ENCODE peak calls at places on chromosomes 6 and 20, in five cellular contexts. M, I, S, P and J are unnamed samples.

GRCh38 chr6:13105139-13105538 is 223.2 kb downstream of the TBC1D7 start:
- DNase-seq in P (no peak), S (no peak), M (no peak), I (no peak), J (no peak)

GRCh38 chr6:18681828-18682503 is 294.8 kb downstream of the RNF144B start:
- DNase-seq in M (no peak), P (no peak), S (no peak), I (no peak), J (no peak)

GRCh38 chr6:7414811-7415210 is 25.2 kb downstream of the RIOK1 start:
- DNase-seq in M (no peak), S (no peak), P (peak), I (no peak), J (no peak)

GRCh38 chr6:112683106-112683505 is 336.0 kb downstream of the RFPL4B start:
- DNase-seq in S (no peak), I (no peak), M (no peak), P (no peak), J (no peak)

GRCh38 chr6:7914991-7915789 is 4.6 kb upstream of the TXNDC5 start:
- DNase-seq in P (peak), S (no peak), I (no peak), M (no peak), J (no peak)

GRCh38 chr6:105587349-105588115 is 184.7 kb upstream of the PREP start:
- DNase-seq in S (no peak), P (peak), I (no peak), M (no peak), J (no peak)

GRCh38 chr20:38730989-38731737 is 6.9 kb downstream of the SLC32A1 start:
- DNase-seq in I (peak), S (peak), M (peak), P (peak), J (peak)

GRCh38 chr20:60049601-60050000 is 91.4 kb downstream of the CDH26 start:
- DNase-seq in P (peak), M (no peak), I (no peak), S (no peak), J (no peak)

GRCh38 chr6:31834704-31835375 is 7.3 kb downstream of the HSPA1B start:
- DNase-seq in M (peak), P (no peak), S (peak), I (peak), J (peak)

GRCh38 chr6:143629104-143630080 is 48.4 kb upstream of the PHACTR2 start:
- DNase-seq in P (peak), S (no peak), I (no peak), M (no peak), J (no peak)

GRCh38 chr20:51480507-51481270 is 61.8 kb downstream of the NFATC2 start:
- DNase-seq in M (no peak), S (no peak), P (no peak), I (no peak), J (no peak)

GRCh38 chr6:90274481-90275030 is 22.1 kb downstream of the BACH2 start:
- DNase-seq in I (no peak), M (no peak), S (no peak), P (no peak), J (no peak)

GRCh38 chr20:53512076-53512475 is 81.6 kb downstream of the ZNF217 start:
- DNase-seq in I (no peak), S (no peak), M (no peak), P (no peak), J (no peak)

GRCh38 chr6:49110876-49111275 is 352.2 kb downstream of the MMUT start:
- DNase-seq in I (no peak), P (no peak), M (no peak), S (no peak), J (no peak)

GRCh38 chr6:31826793-31827285 is 699 bp upstream of the HSPA1B start:
- DNase-seq in M (peak), P (no peak), I (no peak), S (peak), J (peak)

GRCh38 chr6:116410945-116411623 is 40.3 kb downstream of the DSE start:
- DNase-seq in P (peak), I (no peak), M (no peak), S (no peak), J (no peak)

GRCh38 chr20:50580016-50580747 is 70.0 kb downstream of the PTPN1 start:
- DNase-seq in I (peak), S (peak), P (peak), M (peak), J (peak)

GRCh38 chr20:48635791-48636267 is 192.0 kb downstream of the PREX1 start:
- DNase-seq in I (peak), S (peak), M (peak), P (peak), J (peak)

GRCh38 chr6:90386796-90387390 is 90.2 kb upstream of the BACH2 start:
- DNase-seq in P (no peak), I (no peak), M (no peak), S (no peak), J (no peak)

GRCh38 chr6:158648682-158649131 is 1.1 kb upstream of the SYTL3 start:
- DNase-seq in S (no peak), I (no peak), M (no peak), P (peak), J (no peak)

GRCh38 chr6:42338573-42339218 is 113.0 kb downstream of the TRERF1 start:
- DNase-seq in S (peak), I (peak), M (no peak), P (peak), J (no peak)

GRCh38 chr20:61317966-61318520 is 66.0 kb downstream of the CDH4 start:
- DNase-seq in M (no peak), S (no peak), P (no peak), I (no peak), J (no peak)

GRCh38 chr6:33882154-33882553 is 78.4 kb upstream of the MLN start:
- DNase-seq in M (no peak), P (peak), I (no peak), S (no peak), J (no peak)

GRCh38 chr6:52317841-52318581 is 33.5 kb upstream of the MCM3 start:
- DNase-seq in S (peak), M (no peak), P (peak), I (no peak), J (no peak)

GRCh38 chr6:149449054-149449453 is 35.8 kb downstream of the ZC3H12D start:
- DNase-seq in P (no peak), M (no peak), I (no peak), S (no peak), J (no peak)

GRCh38 chr20:47970282-47970903 is 185.1 kb upstream of the SULF2 start:
- DNase-seq in M (no peak), I (no peak), P (no peak), S (no peak), J (no peak)

GRCh38 chr6:42359021-42359420 is 92.7 kb downstream of the TRERF1 start:
- DNase-seq in I (no peak), S (peak), M (no peak), P (no peak), J (no peak)

GRCh38 chr6:74369556-74369993 is 673.6 kb downstream of the CD109 start:
- DNase-seq in P (peak), I (no peak), M (no peak), S (no peak), J (no peak)

GRCh38 chr6:36545767-36546663 is 1.3 kb downstream of the STK38 start:
- DNase-seq in I (no peak), M (no peak), S (no peak), P (peak), J (no peak)

GRCh38 chr6:24631671-24632070 is 14.3 kb downstream of the KIAA0319 start:
- DNase-seq in M (no peak), S (no peak), I (no peak), P (no peak), J (no peak)

GRCh38 chr6:144559865-144560603 is 274.9 kb downstream of the UTRN start:
- DNase-seq in I (no peak), P (peak), M (no peak), S (no peak), J (no peak)

GRCh38 chr6:2749972-2750600 is 636 bp downstream of the MYLK4 start:
- DNase-seq in M (peak), P (peak), I (peak), S (peak), J (no peak)

GRCh38 chr6:133855994-133856393 is 32.9 kb upstream of the TCF21 start:
- DNase-seq in M (no peak), I (no peak), P (no peak), S (no peak), J (no peak)

GRCh38 chr6:37127961-37128862 is 41.7 kb upstream of the PIM1 start:
- DNase-seq in M (peak), P (peak), S (no peak), I (no peak), J (no peak)

DNA sequence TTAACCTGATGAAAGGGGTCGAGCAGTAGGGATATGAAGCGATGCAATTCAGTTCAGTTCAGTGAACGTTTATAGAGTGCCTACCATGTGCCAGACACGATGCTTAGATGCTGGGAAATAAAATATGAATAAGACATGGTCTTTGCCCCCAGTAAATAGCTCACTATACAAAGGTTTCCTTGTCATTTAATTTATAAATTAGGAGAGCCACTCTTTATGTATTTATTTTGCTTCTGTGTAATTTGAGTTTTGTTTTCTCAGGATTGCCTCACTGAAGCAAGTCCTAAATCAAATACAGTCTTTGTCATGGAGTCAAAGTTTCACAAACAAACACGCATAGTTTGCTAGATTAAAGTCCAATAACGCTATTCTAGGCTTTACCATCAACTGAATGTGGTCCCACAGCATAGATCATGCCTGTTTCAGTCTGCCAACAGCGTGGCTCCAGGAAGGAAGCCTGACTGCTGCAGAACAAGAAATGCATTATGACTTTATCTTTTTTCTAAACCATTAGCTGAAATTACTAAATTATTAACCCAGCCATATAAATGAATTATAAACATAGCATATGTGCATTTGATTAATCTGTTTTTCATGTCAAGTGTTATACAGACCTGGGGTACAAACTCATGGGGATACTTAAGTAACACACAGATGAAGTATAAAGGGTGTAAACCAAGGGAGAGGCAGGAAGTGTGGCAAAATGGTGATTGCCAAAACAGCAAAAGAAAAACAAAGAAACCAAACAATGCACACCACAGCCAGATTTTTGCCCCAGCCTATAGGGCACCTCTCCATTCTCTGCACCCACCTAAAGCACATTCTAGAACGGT is 29.8 kb upstream of the CCN2 start:
- DNase-seq in S (no peak), P (no peak), I (no peak), M (no peak), J (no peak)
- TF ChIP-seq POLR2A in S (no peak), P (no peak), I (no peak), M (no peak), J (no peak)

GRCh38 chr6:169590376-169590939 is 111.4 kb downstream of the WDR27 start:
- DNase-seq in S (no peak), M (no peak), P (no peak), I (no peak), J (no peak)

GRCh38 chr6:169589699-169590257 is 112.1 kb downstream of the WDR27 start:
- DNase-seq in P (no peak), M (no peak), S (no peak), I (no peak), J (no peak)

GRCh38 chr6:169591616-169592015 is 110.2 kb downstream of the WDR27 start:
- DNase-seq in P (no peak), I (no peak), M (no peak), S (no peak), J (no peak)

GRCh38 chr6:169589293-169589692 is 112.5 kb downstream of the WDR27 start:
- DNase-seq in I (no peak), P (no peak), M (no peak), S (no peak), J (no peak)

GRCh38 chr6:169587992-169588391 is 113.8 kb downstream of the WDR27 start:
- DNase-seq in S (no peak), P (peak), M (no peak), I (no peak), J (no peak)
- TF ChIP-seq CEBPB in S (no peak), P (peak), M (no peak), I (no peak), J (no peak)

GRCh38 chr6:56890683-56891429 is 64.1 kb upstream of the BEND6 start:
- DNase-seq in I (no peak), P (peak), S (peak), M (peak), J (no peak)
- TF ChIP-seq POLR2A in I (no peak), P (peak), S (no peak), M (no peak), J (no peak)

GRCh38 chr20:57404419-57405072 is 13.3 kb downstream of the RBM38 start:
- DNase-seq in S (no peak), M (no peak), I (no peak), P (no peak), J (no peak)
- TF ChIP-seq CEBPB in S (no peak), M (no peak), I (no peak), P (no peak), J (no peak)

DNA sequence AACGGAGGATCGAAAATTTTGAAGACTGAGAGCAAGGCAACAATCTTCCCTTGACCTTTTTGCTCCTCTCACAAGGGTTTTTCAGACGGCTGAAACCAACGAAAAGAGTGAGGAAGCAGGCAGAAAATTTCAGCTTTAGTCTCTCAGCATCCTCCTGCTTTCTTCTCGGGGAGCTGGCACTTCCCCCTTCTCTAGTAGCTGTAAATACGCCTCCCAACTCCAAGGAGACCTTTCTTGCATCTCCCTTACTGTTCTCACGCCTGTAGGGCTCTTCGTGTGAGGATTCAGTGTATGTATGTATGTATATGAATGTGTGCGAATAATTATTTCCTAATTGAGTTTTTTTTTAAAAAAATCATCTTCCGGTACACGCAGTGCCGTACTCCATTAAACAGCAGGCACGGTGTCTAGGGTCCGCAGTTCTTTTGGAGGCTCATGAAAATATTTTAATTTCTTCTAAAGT is 85.3 kb downstream of the HFE start:
- DNase-seq in P (peak), M (no peak), S (no peak), I (no peak), J (no peak)
- TF ChIP-seq POLR2A in P (no peak), M (no peak), S (no peak), I (no peak), J (no peak)

GRCh38 chr6:30686908-30687658 is 638 bp upstream of the PPP1R18 start:
- DNase-seq in M (peak), I (no peak), P (peak), S (peak), J (peak)

GRCh38 chr6:30689022-30689865 is 1.5 kb downstream of the NRM start:
- DNase-seq in P (no peak), I (no peak), S (no peak), M (no peak), J (no peak)

GRCh38 chr6:30687659-30688431 is 1.4 kb upstream of the PPP1R18 start:
- DNase-seq in M (peak), P (peak), I (no peak), S (no peak), J (no peak)

GRCh38 chr6:30689985-30690384 is 799 bp downstream of the NRM start:
- DNase-seq in M (no peak), I (no peak), P (no peak), S (no peak), J (no peak)

DNA sequence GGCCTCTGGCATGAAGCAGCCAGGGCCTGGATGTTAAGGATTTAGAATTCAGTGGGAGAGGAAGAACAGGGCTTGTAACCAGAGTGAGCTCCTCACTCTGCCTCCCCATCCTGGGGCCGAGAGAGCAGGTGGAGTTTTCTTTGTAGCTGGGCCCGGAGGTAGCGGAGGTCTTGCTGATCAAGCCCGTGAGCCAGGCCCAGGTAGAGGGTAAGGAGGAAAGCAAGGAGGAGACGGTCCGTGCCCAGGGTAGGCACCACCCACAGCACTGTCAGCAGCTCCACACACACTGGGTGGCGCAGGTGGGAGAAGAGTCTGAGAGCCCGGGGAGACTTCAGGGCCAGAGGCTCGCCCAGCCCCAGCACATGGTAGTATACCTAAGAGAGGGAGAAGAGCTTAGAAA is 2.1 kb upstream of the PPP1R18 start:
- DNase-seq in I (no peak), P (no peak), M (no peak), S (no peak), J (no peak)
- TF ChIP-seq CEBPB in I (no peak), P (no peak), M (no peak), S (no peak), J (no peak)